ENCODE peak calls at places on chromosomes 1 and 21, in six cellular contexts. Z is tibial nerve, O is body of pancreas, E is mammary epithelial cell, F is left ventricle myocardium inferior, M is neural progenitor cell. J is an unnamed sample.

GRCh38 chr1:204344665-204345064 is 15.1 kb downstream of the PLEKHA6 start:
- DNase-seq in E (no peak), O (no peak), M (no peak), Z (peak), F (no peak), J (no peak)

GRCh38 chr1:39268112-39268581 is 63.7 kb downstream of the MACF1 start:
- DNase-seq in F (no peak), E (peak), Z (no peak), O (peak), M (peak), J (peak)

GRCh38 chr1:41447995-41448770 is 36.3 kb downstream of the EDN2 start:
- DNase-seq in E (no peak), M (no peak), O (no peak), Z (no peak), F (no peak), J (no peak)

GRCh38 chr1:99590578-99591209 is 55.2 kb upstream of the PALMD start:
- DNase-seq in O (no peak), F (peak), M (no peak), E (peak), Z (no peak), J (no peak)

GRCh38 chr1:183808296-183809027 is 3.5 kb downstream of the RGL1 start:
- DNase-seq in E (no peak), O (no peak), M (peak), Z (no peak), F (no peak), J (no peak)

GRCh38 chr1:51313961-51314777 is 16.2 kb downstream of the TTC39A start:
- DNase-seq in E (peak), O (peak), F (no peak), Z (no peak), M (no peak), J (no peak)

GRCh38 chr1:45503462-45504360 is 3.6 kb downstream of the MMACHC start:
- DNase-seq in F (no peak), E (no peak), M (no peak), Z (no peak), O (no peak), J (no peak)

GRCh38 chr21:42530167-42530518 is 16.5 kb downstream of the SLC37A1 start:
- DNase-seq in E (no peak), F (no peak), O (no peak), Z (no peak), M (no peak), J (no peak)

GRCh38 chr21:14120091-14120734 is 90.5 kb downstream of the LIPI start:
- DNase-seq in M (peak), E (no peak), O (peak), F (no peak), Z (no peak), J (no peak)

GRCh38 chr1:2506007-2506860 is 20.2 kb downstream of the PANK4 start:
- DNase-seq in Z (no peak), O (no peak), M (no peak), F (no peak), E (no peak), J (no peak)

GRCh38 chr1:27058976-27059688 is 46.5 kb upstream of the TENT5B start:
- DNase-seq in E (no peak), Z (no peak), O (no peak), F (no peak), M (peak), J (no peak)

GRCh38 chr1:185652348-185652747 is 81.8 kb upstream of the HMCN1 start:
- DNase-seq in Z (no peak), E (no peak), M (no peak), F (no peak), O (no peak), J (no peak)

GRCh38 chr1:94527447-94528031 is 14.0 kb downstream of the F3 start:
- DNase-seq in O (peak), M (peak), E (peak), Z (no peak), F (no peak), J (no peak)

GRCh38 chr1:108193333-108193732 is 6.8 kb downstream of the SLC25A24 start:
- DNase-seq in M (no peak), F (no peak), E (no peak), O (no peak), Z (no peak), J (no peak)

GRCh38 chr1:109241344-109241743 is 8.0 kb upstream of the CELSR2 start:
- DNase-seq in E (no peak), F (no peak), O (no peak), Z (no peak), M (no peak), J (no peak)

GRCh38 chr1:244065960-244066388 is 14.9 kb downstream of the ZBTB18 start:
- DNase-seq in Z (no peak), F (no peak), E (peak), M (no peak), O (no peak), J (no peak)

GRCh38 chr1:174954686-174955669 is 44.8 kb upstream of the CACYBP start:
- DNase-seq in E (no peak), M (no peak), F (no peak), O (no peak), Z (no peak), J (no peak)

GRCh38 chr1:101140041-101140718 is 96.6 kb upstream of the S1PR1 start:
- DNase-seq in Z (no peak), E (no peak), O (no peak), F (no peak), M (no peak), J (no peak)

GRCh38 chr1:197013234-197013633 is 35.9 kb downstream of the CFHR5 start:
- DNase-seq in F (no peak), M (no peak), Z (no peak), O (no peak), E (no peak), J (no peak)

GRCh38 chr21:42388740-42389448 is 7.0 kb downstream of the TMPRSS3 start:
- DNase-seq in O (peak), M (no peak), Z (no peak), F (no peak), E (no peak), J (no peak)

GRCh38 chr1:58780586-58781452 is 3.0 kb downstream of the JUN start:
- DNase-seq in Z (no peak), F (no peak), M (no peak), E (peak), O (peak), J (no peak)

GRCh38 chr1:25682059-25682601 is 65.5 kb downstream of the MAN1C1 start:
- DNase-seq in Z (no peak), E (no peak), F (no peak), M (no peak), O (no peak), J (no peak)

GRCh38 chr1:10007161-10007560 is 10.1 kb downstream of the RBP7 start:
- DNase-seq in M (no peak), E (no peak), O (peak), Z (no peak), F (no peak), J (no peak)

GRCh38 chr1:50742523-50742922 is 217.5 kb downstream of the FAF1 start:
- DNase-seq in O (no peak), M (no peak), Z (no peak), F (no peak), E (peak), J (no peak)

GRCh38 chr21:43278359-43278758 is 109.6 kb downstream of the CRYAA start:
- DNase-seq in Z (no peak), F (peak), M (no peak), O (no peak), E (no peak), J (no peak)

GRCh38 chr21:33892853-33893252 is 22.8 kb downstream of the ATP5PO start:
- DNase-seq in M (peak), F (no peak), E (no peak), O (no peak), Z (no peak), J (no peak)

GRCh38 chr1:59926381-59927243 is at the start of gene CYP2J2:
- DNase-seq in Z (peak), E (peak), F (peak), M (peak), O (peak), J (no peak)

GRCh38 chr1:154157520-154158306 is 2.8 kb upstream of the NUP210L start:
- DNase-seq in F (no peak), E (no peak), Z (no peak), M (peak), O (peak), J (no peak)

GRCh38 chr1:51218570-51218969 is 17.5 kb upstream of the RNF11 start:
- DNase-seq in O (no peak), F (no peak), M (no peak), E (no peak), Z (no peak), J (no peak)

DNA sequence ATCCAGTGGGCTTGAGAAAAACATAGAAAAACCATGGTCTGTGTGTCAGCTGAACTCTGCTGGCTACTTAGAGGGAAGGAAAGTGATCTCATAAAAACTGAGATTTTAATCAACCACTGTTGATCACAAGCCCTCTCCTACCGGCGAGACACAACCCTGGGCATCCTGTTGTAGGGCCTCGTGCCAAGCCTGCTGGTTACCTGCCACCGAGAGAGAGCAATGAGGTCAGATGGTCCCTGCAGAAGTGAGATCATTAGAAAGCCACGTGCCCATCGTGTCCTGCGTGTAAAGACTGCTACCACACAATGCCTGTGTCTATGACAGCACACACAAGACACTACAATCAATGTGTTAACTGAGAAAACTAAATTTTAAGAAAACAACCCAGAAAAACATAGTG is 41.7 kb upstream of the GPR153 start:
- DNase-seq in M (no peak), Z (no peak), O (peak), F (no peak), E (peak), J (no peak)
- H3K4me3 ChIP-seq in M (no peak), Z (no peak), O (no peak), F (no peak), E (no peak), J (no peak)

GRCh38 chr1:29260531-29260930 is 24.2 kb downstream of the PTPRU start:
- DNase-seq in F (no peak), O (no peak), M (peak), E (no peak), Z (no peak), J (no peak)
- H3K4me3 ChIP-seq in F (peak), O (no peak), M (peak), E (no peak), Z (peak), J (no peak)

GRCh38 chr1:96487961-96488360 is 233.6 kb upstream of the PTBP2 start:
- DNase-seq in E (peak), F (no peak), M (no peak), O (peak), Z (no peak), J (no peak)

GRCh38 chr1:96482615-96483014 is 239.0 kb upstream of the PTBP2 start:
- DNase-seq in F (no peak), Z (no peak), E (no peak), M (peak), O (no peak), J (no peak)

GRCh38 chr1:96492236-96492635 is 229.3 kb upstream of the PTBP2 start:
- DNase-seq in F (no peak), M (peak), O (no peak), Z (no peak), E (no peak), J (no peak)

GRCh38 chr1:96488777-96489176 is 232.8 kb upstream of the PTBP2 start:
- DNase-seq in O (no peak), E (no peak), F (no peak), Z (no peak), M (no peak), J (no peak)

GRCh38 chr1:96487404-96487803 is 234.2 kb upstream of the PTBP2 start:
- DNase-seq in F (no peak), E (peak), Z (no peak), O (peak), M (no peak), J (no peak)
- H3K4me3 ChIP-seq in F (no peak), E (no peak), Z (no peak), O (no peak), M (no peak), J (peak)

DNA sequence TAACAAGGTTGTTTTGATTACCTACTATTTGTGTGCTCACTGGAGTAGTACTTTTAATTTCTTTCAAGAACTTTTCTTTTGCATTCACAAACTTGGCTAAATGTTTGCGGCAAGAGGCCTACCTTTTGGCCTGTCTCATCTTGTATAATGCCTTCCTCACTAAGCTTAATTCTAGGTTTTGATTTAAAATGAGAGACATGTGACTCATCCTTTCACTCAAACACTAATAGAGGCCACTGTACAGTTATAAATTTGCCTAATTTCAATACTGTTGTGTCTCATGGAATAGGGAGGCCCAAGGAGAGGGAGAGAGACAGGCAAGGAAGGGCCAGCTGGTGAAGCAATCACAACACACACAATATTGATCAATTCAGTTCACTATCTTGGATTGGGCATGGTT is 66.1 kb downstream of the ZNF644 start:
- DNase-seq in F (no peak), E (peak), Z (no peak), M (no peak), O (no peak), J (no peak)
- H3K4me3 ChIP-seq in F (no peak), E (no peak), Z (no peak), M (no peak), O (no peak), J (no peak)

GRCh38 chr1:213326666-213327317 is 275.8 kb downstream of the RPS6KC1 start:
- DNase-seq in F (peak), M (no peak), Z (peak), O (peak), E (peak), J (no peak)
- H3K4me3 ChIP-seq in F (no peak), M (no peak), Z (no peak), O (no peak), E (no peak), J (no peak)

DNA sequence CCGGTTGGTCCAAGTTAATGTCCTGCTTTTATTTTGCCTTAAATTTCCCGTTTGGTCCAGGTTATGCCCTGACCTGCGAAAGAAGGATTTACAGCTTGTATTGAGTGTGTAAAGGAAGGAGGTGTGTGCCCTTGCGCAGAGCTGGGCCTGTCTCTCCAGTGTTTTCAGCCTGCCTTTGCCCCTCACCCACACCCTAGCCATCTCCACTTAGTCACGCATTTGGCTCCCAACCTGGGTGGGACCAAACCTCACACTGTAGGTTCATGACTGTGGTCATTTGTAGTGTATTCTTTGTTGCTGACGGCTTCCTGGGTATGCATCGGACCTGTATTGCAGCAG is 567 bp upstream of the SRSF10 start:
- DNase-seq in M (peak), O (peak), Z (no peak), E (peak), F (no peak), J (no peak)
- H3K4me3 ChIP-seq in M (no peak), O (peak), Z (peak), E (peak), F (peak), J (peak)

DNA sequence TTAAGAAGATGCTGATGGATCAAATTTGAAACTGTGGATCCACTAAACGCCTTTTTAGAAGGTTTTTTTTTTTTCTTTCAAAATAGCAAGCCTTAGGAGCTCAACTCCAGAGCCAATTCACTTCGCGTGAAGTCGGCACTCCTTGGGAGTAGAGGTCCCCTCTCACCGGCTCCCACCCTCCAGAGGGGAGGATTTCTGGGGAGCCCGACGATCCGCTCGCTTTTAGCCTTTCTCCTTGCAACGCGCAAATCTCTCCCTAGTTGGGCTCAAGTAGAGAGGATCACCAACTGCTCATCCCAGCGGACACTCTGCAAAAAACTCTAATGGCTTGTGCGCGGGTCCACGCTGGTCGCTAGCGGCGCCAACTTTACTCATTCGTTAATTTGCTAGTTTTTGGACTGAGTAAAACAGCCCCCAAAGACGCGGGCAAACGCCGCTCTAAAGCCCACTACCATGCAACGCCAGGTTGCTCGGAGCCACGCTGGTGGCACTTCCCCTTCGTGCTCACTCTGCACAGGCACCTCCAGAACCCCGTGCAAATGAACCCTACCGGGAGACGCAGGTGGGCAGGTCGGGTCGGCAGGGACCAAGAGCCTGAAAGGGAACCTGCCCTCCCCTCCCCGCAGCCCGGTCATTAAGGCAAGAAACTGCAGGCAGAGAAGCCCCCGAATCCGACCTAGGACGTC is 1.1 kb downstream of the PLD5 start:
- DNase-seq in F (no peak), O (no peak), M (peak), Z (no peak), E (peak), J (no peak)
- H3K4me3 ChIP-seq in F (peak), O (no peak), M (peak), Z (peak), E (peak), J (peak)

GRCh38 chr1:115643636-115644035 is 1.9 kb downstream of the VANGL1 start:
- DNase-seq in E (no peak), F (no peak), O (no peak), Z (no peak), M (no peak), J (no peak)

GRCh38 chr1:115642168-115643072 is 650 bp downstream of the VANGL1 start:
- DNase-seq in M (peak), E (peak), F (peak), O (peak), Z (no peak), J (no peak)

GRCh38 chr1:115641762-115642167 is at the start of gene VANGL1:
- DNase-seq in O (peak), E (peak), F (peak), Z (no peak), M (peak), J (no peak)

GRCh38 chr1:115644109-115644508 is 2.3 kb downstream of the VANGL1 start:
- DNase-seq in M (no peak), F (no peak), O (no peak), E (no peak), Z (no peak), J (no peak)

GRCh38 chr1:115643219-115643618 is 1.4 kb downstream of the VANGL1 start:
- DNase-seq in E (no peak), O (no peak), Z (no peak), M (no peak), F (no peak), J (no peak)
- H3K4me3 ChIP-seq in E (peak), O (no peak), Z (no peak), M (peak), F (peak), J (peak)

GRCh38 chr1:76669146-76669545 is 198.1 kb upstream of the ST6GALNAC5 start:
- DNase-seq in M (no peak), E (no peak), Z (no peak), F (no peak), O (no peak), J (no peak)

GRCh38 chr1:76669624-76670023 is 197.7 kb upstream of the ST6GALNAC5 start:
- DNase-seq in E (no peak), Z (no peak), O (no peak), F (no peak), M (no peak), J (no peak)

GRCh38 chr1:76666499-76666898 is 200.8 kb upstream of the ST6GALNAC5 start:
- DNase-seq in O (no peak), Z (no peak), E (no peak), M (no peak), F (peak), J (no peak)

GRCh38 chr1:76668046-76668445 is 199.2 kb upstream of the ST6GALNAC5 start:
- DNase-seq in Z (no peak), O (no peak), E (no peak), M (no peak), F (no peak), J (no peak)
- H3K4me3 ChIP-seq in Z (no peak), O (no peak), E (no peak), M (no peak), F (no peak), J (no peak)

GRCh38 chr1:65527211-65527610 is 106.7 kb downstream of the LEPR start:
- DNase-seq in Z (no peak), F (no peak), M (no peak), O (no peak), E (peak), J (no peak)

GRCh38 chr1:65526049-65526556 is 105.6 kb downstream of the LEPR start:
- DNase-seq in F (no peak), E (no peak), O (no peak), Z (no peak), M (no peak), J (no peak)

GRCh38 chr1:65525297-65526048 is 105.0 kb downstream of the LEPR start:
- DNase-seq in Z (peak), E (no peak), F (no peak), M (peak), O (peak), J (no peak)

GRCh38 chr1:65528104-65528503 is 107.6 kb downstream of the LEPR start:
- DNase-seq in F (no peak), E (no peak), O (no peak), Z (no peak), M (no peak), J (no peak)

DNA sequence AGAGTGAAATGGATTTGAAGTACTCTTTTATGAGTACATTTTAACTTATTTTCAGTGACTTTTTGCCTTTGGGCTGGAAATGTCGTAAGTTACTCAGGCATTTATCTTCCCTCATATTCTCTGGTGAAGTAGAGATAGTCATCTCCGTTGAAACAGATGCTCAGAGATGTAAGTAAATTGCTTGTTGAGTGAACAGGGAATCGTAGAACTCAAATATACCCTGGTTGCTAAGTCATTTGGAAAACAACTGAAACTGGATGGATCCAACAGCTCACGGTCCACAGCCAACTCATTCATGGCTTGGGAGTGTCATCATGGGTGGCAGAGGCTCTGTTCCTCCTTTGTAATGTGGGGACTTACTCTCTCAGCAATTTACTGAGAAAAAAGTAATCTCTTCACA is 107.2 kb downstream of the LEPR start:
- DNase-seq in F (no peak), Z (no peak), E (no peak), M (peak), O (no peak), J (no peak)
- H3K4me3 ChIP-seq in F (peak), Z (no peak), E (no peak), M (no peak), O (no peak), J (peak)